ENCODE peak calls at places on chromosomes 1 and 21, in five cellular contexts. N, J, R, W and V are unnamed samples. For H3K79me2, the result is how much of the 10 kb centered on the place peaks cover.

GRCh38 chr1:245091818-245092637 is 62.8 kb upstream of the KIF26B start:
- DNase-seq in N (peak), J (no peak), W (peak), R (peak), V (peak)

GRCh38 chr1:28580706-28581530 is 11.1 kb upstream of the RAB42 start:
- DNase-seq in N (peak), R (peak), W (peak), J (peak), V (peak)

GRCh38 chr1:13627128-13627527 is 43.5 kb downstream of the PDPN start:
- DNase-seq in N (no peak), W (no peak), R (no peak), J (no peak), V (no peak)

GRCh38 chr1:166908942-166909341 is 32.9 kb upstream of the TADA1 start:
- DNase-seq in N (no peak), J (no peak), R (peak), W (peak), V (no peak)

GRCh38 chr1:117017062-117017461 is 15.5 kb downstream of the CD101 start:
- DNase-seq in R (no peak), W (no peak), N (no peak), J (no peak), V (no peak)

GRCh38 chr1:24705260-24706073 is 39.8 kb upstream of the CLIC4 start:
- DNase-seq in W (peak), R (peak), N (peak), J (peak), V (no peak)

GRCh38 chr1:116574581-116575291 is 3.9 kb upstream of the CD58 start:
- DNase-seq in R (peak), J (peak), W (peak), N (peak), V (peak)

GRCh38 chr1:15657026-15657425 is 27.1 kb upstream of the PLEKHM2 start:
- DNase-seq in R (no peak), W (no peak), J (no peak), N (no peak), V (no peak)

GRCh38 chr21:41197582-41197981 is 29.6 kb downstream of the BACE2 start:
- DNase-seq in R (no peak), J (no peak), W (no peak), N (no peak), V (no peak)

GRCh38 chr1:63915121-63915520 is 141.3 kb downstream of the ROR1 start:
- DNase-seq in R (peak), W (peak), N (peak), J (peak), V (no peak)

GRCh38 chr21:29524055-29524454 is 225.3 kb downstream of the BACH1 start:
- DNase-seq in W (no peak), J (no peak), N (no peak), R (no peak), V (no peak)

GRCh38 chr1:116359060-116359830 is 13.8 kb upstream of the ATP1A1 start:
- DNase-seq in J (no peak), W (peak), R (peak), N (no peak), V (no peak)

GRCh38 chr21:35585878-35586277 is 474.4 kb downstream of the SETD4 start:
- DNase-seq in N (no peak), W (no peak), J (no peak), R (no peak), V (no peak)

GRCh38 chr1:1122981-1123480 is 7.1 kb upstream of the C1orf159 start:
- DNase-seq in J (no peak), N (peak), R (peak), W (peak), V (no peak)

GRCh38 chr1:39413902-39414528 is 77.4 kb upstream of the BMP8A start:
- DNase-seq in J (no peak), W (no peak), N (no peak), R (no peak), V (no peak)

GRCh38 chr1:39411526-39411925 is 79.9 kb upstream of the BMP8A start:
- DNase-seq in R (peak), W (peak), J (no peak), N (no peak), V (no peak)

GRCh38 chr1:39410915-39411436 is 80.5 kb upstream of the BMP8A start:
- DNase-seq in J (peak), N (peak), R (peak), W (peak), V (peak)

GRCh38 chr1:39412892-39413291 is 78.5 kb upstream of the BMP8A start:
- DNase-seq in J (no peak), R (no peak), N (no peak), W (no peak), V (no peak)

DNA sequence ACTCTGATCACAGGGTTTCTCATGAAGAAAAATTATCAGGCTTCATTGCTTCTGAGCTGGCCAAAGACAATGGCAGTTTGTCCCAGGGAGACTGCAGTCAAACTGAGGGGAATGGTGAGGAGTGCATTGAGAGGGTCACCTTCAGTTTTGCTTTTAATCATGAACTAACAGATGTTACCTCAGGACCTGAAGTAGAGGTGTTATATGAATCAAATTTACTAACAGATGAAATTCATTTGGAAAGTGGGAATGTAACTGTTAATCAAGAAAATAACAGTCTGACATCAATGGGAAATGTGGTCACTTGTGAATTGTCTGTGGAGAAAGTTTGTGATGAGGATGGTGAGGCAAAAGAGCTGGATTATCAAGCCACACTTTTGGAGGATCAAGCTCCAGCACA is 79.4 kb upstream of the BMP8A start:
- DNase-seq in R (no peak), W (no peak), N (no peak), J (no peak), V (no peak)
- H3K9ac ChIP-seq in R (no peak), W (peak), N (no peak), J (no peak), V (peak)

DNA sequence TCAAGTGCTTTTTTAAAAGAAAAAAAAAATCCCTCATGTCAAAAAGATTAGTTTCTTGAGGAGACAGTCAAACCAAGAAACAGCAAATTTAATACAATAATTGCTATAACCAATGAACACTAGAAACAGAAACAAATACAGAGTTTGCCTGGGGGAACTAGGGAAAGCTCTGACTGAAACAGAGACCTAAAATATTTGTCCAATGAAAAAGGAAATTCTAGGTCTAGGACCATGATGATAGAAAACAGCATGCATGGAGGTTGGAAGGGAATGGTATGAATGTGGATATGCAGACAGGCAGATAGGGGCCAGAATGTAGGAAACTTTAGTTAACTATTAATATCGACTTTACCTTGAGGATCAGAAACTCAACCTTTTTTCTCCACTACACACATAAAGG is 31.4 kb downstream of the RNF115 start:
- DNase-seq in W (no peak), J (no peak), N (no peak), R (no peak), V (no peak)
- H3K79me2 ChIP-seq in W (half or more), J (under half), N (under half), R (under half), V (under half)

DNA sequence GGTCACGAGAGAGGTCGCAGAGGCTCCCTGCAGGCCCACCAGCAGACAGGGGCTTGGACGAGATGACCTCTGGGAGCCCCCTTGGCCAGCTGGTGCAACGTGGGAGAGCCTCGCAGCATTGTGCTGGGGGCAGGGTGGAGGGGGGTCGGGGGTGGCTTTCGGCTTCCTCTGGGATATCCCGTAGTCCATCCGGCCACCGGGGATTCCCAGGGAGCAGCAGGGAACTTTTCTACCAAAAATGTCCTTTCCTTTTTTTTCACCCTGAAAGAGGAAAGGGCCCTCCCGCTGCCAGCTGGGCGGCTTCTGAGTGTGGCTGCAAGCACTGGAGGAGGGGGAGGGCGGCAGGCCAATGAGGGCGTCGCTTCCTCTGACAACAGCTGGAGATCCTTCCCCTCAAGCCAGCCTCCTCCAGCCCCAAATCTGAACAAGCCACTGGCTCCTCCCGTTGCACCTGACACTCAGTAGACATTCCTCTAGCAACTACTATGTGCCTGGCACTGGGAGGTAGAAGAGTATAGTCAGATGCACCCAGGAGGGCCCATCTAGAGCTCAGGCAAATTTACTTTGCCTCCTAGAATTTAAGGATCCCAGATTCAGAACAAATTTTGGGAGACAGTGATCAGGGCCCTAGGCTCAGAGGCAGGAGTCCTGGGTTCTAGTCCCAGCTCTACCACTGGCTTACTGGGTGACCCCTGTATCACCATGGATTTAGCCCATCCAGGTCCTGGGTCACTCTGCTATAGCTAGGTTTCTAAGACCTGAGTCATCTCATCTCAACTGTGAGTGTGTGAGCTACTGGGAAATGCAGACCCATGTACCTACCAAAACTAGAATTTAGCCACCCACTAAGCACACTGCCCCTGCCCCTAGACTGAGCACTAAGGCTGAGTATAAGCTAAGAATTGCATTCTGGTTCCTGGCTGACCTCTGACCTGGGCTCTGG is 2.7 kb downstream of the MOB3C start:
- DNase-seq in R (peak), W (peak), N (no peak), J (peak), V (peak)
- H2AFZ ChIP-seq in R (no peak), W (no peak), N (no peak), J (peak), V (no peak)

GRCh38 chr1:247407180-247407616 is 8.8 kb upstream of the NLRP3 start:
- DNase-seq in J (no peak), R (peak), W (peak), N (no peak), V (no peak)
- H3K9ac ChIP-seq in J (no peak), R (no peak), W (no peak), N (no peak), V (no peak)

GRCh38 chr1:8389962-8390535 is 72.1 kb downstream of the SLC45A1 start:
- DNase-seq in R (no peak), N (no peak), J (no peak), W (no peak), V (no peak)
- H3K79me2 ChIP-seq in R (under half), N (half or more), J (half or more), W (half or more), V (under half)

GRCh38 chr1:39788758-39789570 is at the start of gene BMP8B:
- DNase-seq in N (no peak), W (peak), J (peak), R (peak), V (no peak)
- H2AFZ ChIP-seq in N (no peak), W (peak), J (peak), R (peak), V (no peak)

GRCh38 chr1:31377361-31377863 is 4.5 kb upstream of the FABP3 start:
- DNase-seq in W (no peak), R (peak), J (no peak), N (no peak), V (no peak)

GRCh38 chr1:31381394-31382287 is 8.8 kb upstream of the FABP3 start:
- DNase-seq in J (no peak), N (no peak), R (peak), W (peak), V (no peak)

GRCh38 chr1:31380181-31380580 is 7.3 kb upstream of the FABP3 start:
- DNase-seq in J (no peak), N (no peak), R (no peak), W (no peak), V (no peak)

GRCh38 chr1:31383967-31384366 is 11.1 kb upstream of the FABP3 start:
- DNase-seq in W (no peak), N (no peak), R (no peak), J (no peak), V (no peak)

GRCh38 chr1:31382379-31382989 is 9.6 kb upstream of the FABP3 start:
- DNase-seq in W (no peak), R (no peak), N (no peak), J (no peak), V (no peak)
- H3K9ac ChIP-seq in W (no peak), R (no peak), N (no peak), J (no peak), V (no peak)

DNA sequence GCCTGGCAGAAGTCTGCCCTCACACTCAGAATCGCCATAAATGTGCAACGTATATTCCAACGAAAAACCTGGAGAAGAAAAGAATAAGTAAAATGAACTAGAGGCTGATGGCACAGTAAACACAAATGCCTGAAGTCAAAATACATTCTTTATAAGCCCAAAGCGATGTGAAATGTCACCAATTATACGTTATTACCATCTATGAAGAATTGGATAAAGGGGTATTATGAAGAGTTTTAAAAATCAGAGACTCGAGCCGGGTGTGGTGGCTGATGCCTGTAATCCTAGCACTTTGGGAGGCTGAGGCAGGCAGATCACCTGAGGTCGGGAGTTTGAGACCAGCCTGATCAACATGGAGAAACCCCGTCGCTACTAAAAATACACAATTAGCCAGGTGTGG is 18.6 kb downstream of the PTP4A2 start:
- DNase-seq in J (no peak), R (no peak), W (no peak), N (no peak), V (no peak)
- H3K79me2 ChIP-seq in J (half or more), R (half or more), W (half or more), N (half or more), V (half or more)